ENCODE peak calls at places on chromosomes 11 and 22, in six cellular contexts. One of them, this sample, is unnamed.

GRCh38 chr22:29821790-29822130 is 16.3 kb downstream of the ASCC2 start:
- DNase-seq in GM13977: no peak
- DNase-seq in cardiac muscle cell: no peak
- DNase-seq in NCI-H2107: no peak
- DNase-seq in Calu3: no peak
- DNase-seq in NCI-H187 treated with DMSO at 0.1 percent for 48 hours: no peak
- DNase-seq in this sample: no peak

GRCh38 chr11:65891180-65892136 is 985 bp downstream of the CCDC85B start:
- DNase-seq in Calu3: peak
- DNase-seq in cardiac muscle cell: peak
- DNase-seq in NCI-H2107: no peak
- DNase-seq in GM13977: peak
- DNase-seq in NCI-H187 treated with DMSO at 0.1 percent for 48 hours: no peak
- DNase-seq in this sample: peak

GRCh38 chr11:120294096-120294495 is 31.0 kb upstream of the TLCD5 start:
- DNase-seq in Calu3: no peak
- DNase-seq in NCI-H2107: no peak
- DNase-seq in GM13977: no peak
- DNase-seq in NCI-H187 treated with DMSO at 0.1 percent for 48 hours: no peak
- DNase-seq in cardiac muscle cell: no peak
- DNase-seq in this sample: no peak

GRCh38 chr11:62337682-62338181 is 484 bp downstream of the ASRGL1 start:
- DNase-seq in NCI-H187 treated with DMSO at 0.1 percent for 48 hours: no peak
- DNase-seq in NCI-H2107: no peak
- DNase-seq in GM13977: no peak
- DNase-seq in cardiac muscle cell: peak
- DNase-seq in Calu3: peak
- DNase-seq in this sample: no peak

GRCh38 chr11:17579451-17579850 is 32.4 kb downstream of the OTOG start:
- DNase-seq in NCI-H187 treated with DMSO at 0.1 percent for 48 hours: no peak
- DNase-seq in cardiac muscle cell: no peak
- DNase-seq in NCI-H2107: no peak
- DNase-seq in Calu3: no peak
- DNase-seq in GM13977: no peak
- DNase-seq in this sample: no peak

GRCh38 chr22:41410311-41410751 is 28.6 kb downstream of the TEF start:
- DNase-seq in GM13977: no peak
- DNase-seq in NCI-H2107: no peak
- DNase-seq in Calu3: no peak
- DNase-seq in NCI-H187 treated with DMSO at 0.1 percent for 48 hours: no peak
- DNase-seq in cardiac muscle cell: no peak
- DNase-seq in this sample: no peak

GRCh38 chr22:21044931-21045584 is 688 bp upstream of the LRRC74B start:
- DNase-seq in cardiac muscle cell: peak
- DNase-seq in NCI-H187 treated with DMSO at 0.1 percent for 48 hours: no peak
- DNase-seq in Calu3: peak
- DNase-seq in NCI-H2107: no peak
- DNase-seq in GM13977: no peak
- DNase-seq in this sample: no peak

GRCh38 chr22:48210812-48211211 is 1448.4 kb downstream of the TBC1D22A start:
- DNase-seq in NCI-H187 treated with DMSO at 0.1 percent for 48 hours: no peak
- DNase-seq in NCI-H2107: no peak
- DNase-seq in cardiac muscle cell: no peak
- DNase-seq in GM13977: no peak
- DNase-seq in Calu3: no peak
- DNase-seq in this sample: no peak

GRCh38 chr22:31951201-31952093 is 7.1 kb downstream of the YWHAH start:
- DNase-seq in GM13977: no peak
- DNase-seq in NCI-H2107: no peak
- DNase-seq in Calu3: no peak
- DNase-seq in NCI-H187 treated with DMSO at 0.1 percent for 48 hours: no peak
- DNase-seq in cardiac muscle cell: no peak
- DNase-seq in this sample: no peak

GRCh38 chr11:64165482-64165841 is 451 bp downstream of the MACROD1 start:
- DNase-seq in cardiac muscle cell: no peak
- DNase-seq in GM13977: no peak
- DNase-seq in NCI-H2107: no peak
- DNase-seq in Calu3: peak
- DNase-seq in NCI-H187 treated with DMSO at 0.1 percent for 48 hours: no peak
- DNase-seq in this sample: no peak

GRCh38 chr11:76239483-76240142 is 33.3 kb upstream of the WNT11 start:
- DNase-seq in GM13977: no peak
- DNase-seq in NCI-H187 treated with DMSO at 0.1 percent for 48 hours: no peak
- DNase-seq in cardiac muscle cell: no peak
- DNase-seq in Calu3: no peak
- DNase-seq in NCI-H2107: no peak
- DNase-seq in this sample: no peak

GRCh38 chr22:29700949-29701927 is 18.6 kb upstream of the CABP7 start:
- DNase-seq in GM13977: peak
- DNase-seq in NCI-H2107: no peak
- DNase-seq in cardiac muscle cell: peak
- DNase-seq in NCI-H187 treated with DMSO at 0.1 percent for 48 hours: no peak
- DNase-seq in Calu3: peak
- DNase-seq in this sample: peak

GRCh38 chr11:2587132-2587930 is 112.5 kb downstream of the KCNQ1OT1 start:
- DNase-seq in cardiac muscle cell: no peak
- DNase-seq in GM13977: no peak
- DNase-seq in Calu3: no peak
- DNase-seq in NCI-H187 treated with DMSO at 0.1 percent for 48 hours: no peak
- DNase-seq in NCI-H2107: no peak
- DNase-seq in this sample: no peak

GRCh38 chr11:117717485-117718314 is 79.3 kb downstream of the DSCAML1 start:
- DNase-seq in cardiac muscle cell: no peak
- DNase-seq in GM13977: no peak
- DNase-seq in NCI-H2107: peak
- DNase-seq in NCI-H187 treated with DMSO at 0.1 percent for 48 hours: no peak
- DNase-seq in Calu3: peak
- DNase-seq in this sample: no peak

GRCh38 chr11:93840981-93841380 is 9.4 kb downstream of the VSTM5 start:
- DNase-seq in cardiac muscle cell: no peak
- DNase-seq in NCI-H187 treated with DMSO at 0.1 percent for 48 hours: no peak
- DNase-seq in GM13977: no peak
- DNase-seq in Calu3: no peak
- DNase-seq in NCI-H2107: no peak
- DNase-seq in this sample: no peak

GRCh38 chr22:42992886-42993479 is 22.0 kb downstream of the PACSIN2 start:
- DNase-seq in Calu3: no peak
- DNase-seq in NCI-H187 treated with DMSO at 0.1 percent for 48 hours: no peak
- DNase-seq in cardiac muscle cell: no peak
- DNase-seq in GM13977: no peak
- DNase-seq in NCI-H2107: no peak
- DNase-seq in this sample: no peak

GRCh38 chr22:49406047-49406650 is 421.5 kb downstream of the BRD1 start:
- DNase-seq in NCI-H2107: no peak
- DNase-seq in Calu3: no peak
- DNase-seq in GM13977: no peak
- DNase-seq in NCI-H187 treated with DMSO at 0.1 percent for 48 hours: no peak
- DNase-seq in cardiac muscle cell: no peak
- DNase-seq in this sample: no peak

GRCh38 chr11:14409891-14410290 is 50.9 kb upstream of the RRAS2 start:
- DNase-seq in GM13977: no peak
- DNase-seq in NCI-H187 treated with DMSO at 0.1 percent for 48 hours: no peak
- DNase-seq in Calu3: no peak
- DNase-seq in cardiac muscle cell: no peak
- DNase-seq in NCI-H2107: no peak
- DNase-seq in this sample: no peak

GRCh38 chr22:23569716-23570115 is 10.4 kb downstream of the IGLL1 start:
- DNase-seq in Calu3: no peak
- DNase-seq in GM13977: no peak
- DNase-seq in NCI-H2107: no peak
- DNase-seq in NCI-H187 treated with DMSO at 0.1 percent for 48 hours: no peak
- DNase-seq in cardiac muscle cell: no peak
- DNase-seq in this sample: no peak

This sample was measured in RKO.